ENCODE peak calls at places on chromosomes 1 and 21, in four cellular contexts. D, Q, A and O are unnamed samples.

GRCh38 chr21:16942703-16943102 is 570.1 kb upstream of the CXADR start:
- DNase-seq in Q (peak), A (peak), D (peak), O (peak)

GRCh38 chr1:179121159-179121938 is 39.5 kb downstream of the TOR3A start:
- DNase-seq in A (peak), D (no peak), Q (peak), O (no peak)

GRCh38 chr21:15009964-15010363 is 54.8 kb downstream of the NRIP1 start:
- DNase-seq in A (no peak), Q (peak), D (no peak), O (no peak)

GRCh38 chr1:5348732-5349465 is 643.3 kb downstream of the NPHP4 start:
- DNase-seq in D (no peak), Q (no peak), A (no peak), O (no peak)

GRCh38 chr21:17903029-17903806 is 84.1 kb upstream of the C21orf91 start:
- DNase-seq in Q (peak), D (no peak), A (peak), O (peak)

GRCh38 chr1:193070942-193071341 is 11.5 kb downstream of the RO60 start:
- DNase-seq in Q (no peak), D (peak), A (no peak), O (no peak)

GRCh38 chr1:3998086-3998485 is 98.0 kb upstream of the C1orf174 start:
- DNase-seq in A (no peak), Q (no peak), D (no peak), O (no peak)

GRCh38 chr1:46489638-46490602 is at the start of gene DMBX1:
- DNase-seq in D (peak), Q (no peak), A (peak), O (no peak)

GRCh38 chr1:119713039-119713537 is 1.4 kb downstream of the PHGDH start:
- DNase-seq in D (peak), Q (peak), A (no peak), O (no peak)

GRCh38 chr1:63087966-63088365 is 234.4 kb upstream of the FOXD3 start:
- DNase-seq in D (peak), Q (no peak), A (no peak), O (no peak)

GRCh38 chr1:50980505-50980904 is 10.5 kb downstream of the CDKN2C start:
- DNase-seq in Q (no peak), D (no peak), A (no peak), O (no peak)

GRCh38 chr1:63980706-63981407 is 207.0 kb downstream of the ROR1 start:
- DNase-seq in D (no peak), A (peak), Q (no peak), O (no peak)

GRCh38 chr1:201603613-201604232 is 64.8 kb downstream of the NAV1 start:
- DNase-seq in D (no peak), Q (peak), A (no peak), O (peak)

GRCh38 chr1:40090652-40091355 is 6.2 kb downstream of the PPT1 start:
- DNase-seq in Q (peak), A (no peak), D (no peak), O (peak)

GRCh38 chr1:30735124-30735523 is 11.7 kb upstream of the MATN1 start:
- DNase-seq in Q (no peak), A (no peak), D (no peak), O (no peak)

GRCh38 chr1:51916587-51917405 is 38.3 kb upstream of the NRDC start:
- DNase-seq in A (peak), Q (peak), D (no peak), O (no peak)

GRCh38 chr1:44010935-44011610 is 19.7 kb downstream of the CCDC24 start:
- DNase-seq in A (no peak), Q (no peak), D (no peak), O (no peak)

GRCh38 chr1:209456878-209457277 is 126.6 kb upstream of the CAMK1G start:
- DNase-seq in A (no peak), D (no peak), Q (no peak), O (no peak)

GRCh38 chr21:33236013-33236686 is 6.4 kb downstream of the IFNAR2 start:
- DNase-seq in D (no peak), Q (no peak), A (no peak), O (no peak)

GRCh38 chr1:951364-951763 is 7.7 kb downstream of the NOC2L start:
- DNase-seq in Q (peak), D (peak), A (no peak), O (no peak)
- TF ChIP-seq CTCF in Q (peak), D (peak), A (peak), O (peak)

GRCh38 chr1:94070746-94071318 is 50.1 kb downstream of the ABCA4 start:
- DNase-seq in D (no peak), Q (no peak), A (no peak), O (peak)

GRCh38 chr1:94068831-94069648 is 51.9 kb downstream of the ABCA4 start:
- DNase-seq in D (no peak), A (peak), Q (peak), O (peak)

GRCh38 chr1:94068096-94068830 is 52.7 kb downstream of the ABCA4 start:
- DNase-seq in D (no peak), A (peak), Q (peak), O (peak)

GRCh38 chr1:94071391-94071790 is 49.6 kb downstream of the ABCA4 start:
- DNase-seq in Q (no peak), D (no peak), A (no peak), O (no peak)

DNA sequence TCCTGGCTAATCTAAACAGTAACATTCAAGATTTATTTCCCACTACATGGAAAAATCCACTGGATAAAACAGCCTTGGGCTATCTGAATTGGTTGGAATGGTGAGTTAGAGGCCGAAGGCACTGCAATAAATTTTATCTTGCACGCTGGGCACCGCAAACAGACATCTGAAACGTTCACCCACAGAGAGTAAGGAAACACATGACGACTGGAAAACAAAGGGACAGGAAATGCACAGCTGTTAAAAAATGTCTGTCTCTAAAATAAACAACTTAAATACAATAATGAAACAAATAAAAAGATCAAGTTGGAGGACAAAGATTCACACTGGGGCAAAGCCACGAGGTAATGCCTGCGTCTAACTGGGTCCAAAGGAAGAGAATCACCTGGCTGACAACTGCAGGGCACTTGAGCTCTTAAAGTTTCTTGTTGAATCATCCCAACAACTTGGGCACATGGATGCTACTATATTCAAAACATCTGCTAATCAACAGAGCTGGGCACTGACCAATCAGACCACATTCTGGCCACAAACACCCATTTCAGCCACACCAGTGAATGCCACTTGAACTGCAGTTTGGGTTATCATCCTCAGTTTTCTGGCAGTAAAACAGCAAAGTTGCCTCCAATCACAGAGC is 51.2 kb downstream of the ABCA4 start:
- DNase-seq in D (no peak), Q (peak), A (peak), O (peak)
- H3K9ac ChIP-seq in D (no peak), Q (no peak), A (peak), O (peak)

GRCh38 chr1:205505076-205505729 is 734 bp downstream of the CDK18 start:
- DNase-seq in D (peak), Q (no peak), A (no peak), O (no peak)
- TF ChIP-seq CTCF in D (peak), Q (no peak), A (no peak), O (no peak)

GRCh38 chr1:111789666-111790316 is 34.1 kb downstream of the DDX20 start:
- DNase-seq in A (no peak), D (no peak), Q (no peak), O (no peak)
- H3K9ac ChIP-seq in A (no peak), D (no peak), Q (no peak), O (no peak)

DNA sequence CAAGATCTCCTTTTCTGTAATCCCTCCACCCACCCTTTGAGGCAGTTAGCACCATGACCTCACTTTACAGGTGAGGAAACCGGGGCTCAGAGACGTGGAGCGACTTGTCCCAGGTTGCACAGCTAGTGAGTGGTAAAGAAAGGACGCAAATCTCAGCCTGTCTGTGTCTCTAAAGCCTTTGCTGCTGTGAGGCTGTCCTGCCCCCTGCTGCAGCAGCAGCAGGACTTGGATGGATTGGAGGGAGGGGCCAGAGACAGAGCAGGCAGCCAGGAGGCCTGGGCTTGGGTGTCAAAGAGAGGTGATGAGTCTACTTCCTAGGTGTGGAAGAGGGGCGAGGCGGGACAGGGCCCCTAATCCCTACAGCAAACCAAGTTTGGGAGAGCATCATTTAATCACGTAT is 69.6 kb downstream of the PTPRU start:
- DNase-seq in D (no peak), A (no peak), Q (peak), O (no peak)
- TF ChIP-seq CTCF in D (no peak), A (no peak), Q (no peak), O (no peak)

DNA sequence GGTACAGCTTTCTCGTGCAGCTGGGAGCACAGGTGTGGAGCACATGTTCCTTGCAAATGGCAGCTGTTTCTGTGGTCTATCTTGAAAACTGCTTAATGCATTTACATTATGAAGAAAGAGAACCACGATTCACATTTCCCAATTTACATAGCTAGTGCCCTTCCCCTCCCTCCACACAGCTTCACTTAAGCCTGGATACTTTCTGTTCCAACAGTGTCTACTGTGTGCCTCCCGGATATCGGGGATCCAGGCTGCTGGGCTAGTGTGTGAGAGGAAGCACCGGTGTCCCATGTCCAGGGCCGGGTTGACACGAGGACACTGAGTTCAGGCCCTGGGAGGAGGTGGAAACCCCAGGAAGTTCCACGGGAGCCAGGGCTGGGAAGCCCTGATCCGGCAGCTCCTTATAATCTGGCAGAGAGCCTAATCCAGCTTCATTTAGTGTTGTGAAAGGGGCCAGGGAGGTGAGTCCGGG is 31.7 kb downstream of the TMCC2 start:
- DNase-seq in A (no peak), D (no peak), Q (peak), O (no peak)
- H3K9ac ChIP-seq in A (no peak), D (no peak), Q (no peak), O (no peak)

GRCh38 chr1:161777250-161777649 is 11.1 kb downstream of the ATF6 start:
- DNase-seq in A (no peak), Q (no peak), D (no peak), O (no peak)

GRCh38 chr1:161772397-161772796 is 6.3 kb downstream of the ATF6 start:
- DNase-seq in A (no peak), D (no peak), Q (no peak), O (peak)

GRCh38 chr1:161771166-161771565 is 5.0 kb downstream of the ATF6 start:
- DNase-seq in A (no peak), Q (no peak), D (no peak), O (no peak)

GRCh38 chr1:161771973-161772372 is 5.9 kb downstream of the ATF6 start:
- DNase-seq in Q (no peak), D (no peak), A (no peak), O (no peak)

DNA sequence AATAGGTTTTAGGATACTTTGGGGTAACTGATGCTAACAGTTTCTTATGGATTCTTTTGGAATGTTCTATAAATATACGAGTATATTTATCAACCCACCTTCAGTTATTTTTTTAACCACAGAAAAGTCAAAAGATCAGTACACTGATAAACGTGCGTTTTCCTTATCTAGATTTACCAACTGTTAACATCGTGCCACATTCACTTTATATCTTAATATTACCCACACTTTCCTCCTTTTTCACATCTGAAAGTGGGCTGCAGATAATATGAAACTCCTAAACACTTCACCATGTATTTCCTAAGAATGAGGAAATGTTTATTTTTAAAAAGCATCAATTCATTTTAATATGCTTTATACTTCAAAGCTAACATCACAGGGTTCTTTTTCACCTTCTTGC is 7.7 kb downstream of the ATF6 start:
- DNase-seq in A (no peak), D (no peak), Q (no peak), O (no peak)
- TF ChIP-seq CTCF in A (no peak), D (no peak), Q (no peak), O (no peak)

GRCh38 chr1:9293241-9293511 is 482 bp downstream of the SPSB1 start:
- DNase-seq in A (no peak), D (no peak), Q (no peak), O (no peak)

GRCh38 chr1:9294910-9295636 is 2.4 kb downstream of the SPSB1 start:
- DNase-seq in Q (peak), D (no peak), A (peak), O (peak)

GRCh38 chr1:9292361-9293240 is at the start of gene SPSB1:
- DNase-seq in A (peak), Q (peak), D (peak), O (peak)

GRCh38 chr1:9294440-9294773 is 1.7 kb downstream of the SPSB1 start:
- DNase-seq in D (no peak), Q (peak), A (peak), O (peak)

DNA sequence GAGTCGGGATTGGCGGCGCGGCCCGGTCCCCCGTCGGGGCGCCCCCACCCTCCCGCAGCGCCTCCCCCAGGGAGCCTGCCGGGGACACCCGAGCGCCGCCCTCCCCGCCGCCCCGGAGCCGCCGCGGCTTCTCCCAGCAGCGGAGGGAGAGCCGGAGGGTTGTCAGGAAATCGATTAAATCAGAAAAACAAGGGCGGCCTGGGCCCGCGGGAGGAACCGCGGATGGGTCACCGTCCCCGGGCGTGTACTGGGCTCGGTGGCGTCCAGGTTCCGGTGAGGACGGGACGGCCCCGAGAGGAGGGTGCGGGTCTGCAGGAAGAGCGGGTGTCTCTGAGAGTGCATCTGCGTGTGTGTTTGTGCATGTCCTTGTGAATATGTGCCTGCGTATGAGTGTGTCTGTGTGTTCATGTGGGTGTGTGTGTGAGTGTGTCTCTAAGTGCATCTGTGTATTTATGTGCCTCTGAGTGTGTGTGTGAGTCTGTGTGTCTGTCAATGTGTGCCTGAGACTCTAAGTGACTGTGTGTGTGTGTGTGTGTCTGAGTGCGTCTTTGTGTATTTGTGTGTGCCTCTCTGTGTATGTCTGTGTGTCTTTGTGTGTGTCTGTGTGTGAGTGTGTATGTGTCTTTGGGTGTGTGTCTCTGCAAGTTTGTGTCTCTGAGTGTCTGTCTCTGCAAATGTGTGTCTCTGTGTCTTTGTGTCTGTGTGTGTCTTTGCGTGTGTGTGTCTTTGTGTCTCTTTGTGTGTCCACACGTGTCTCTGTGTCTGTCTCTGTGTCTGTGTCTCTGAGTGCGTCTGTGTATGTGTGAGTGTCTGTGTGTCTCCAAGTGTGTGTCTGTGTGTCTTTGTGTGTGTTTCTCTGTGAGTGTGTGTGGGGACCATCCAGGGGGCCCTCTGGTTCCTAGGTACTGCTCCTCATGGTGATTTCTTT is 1.1 kb downstream of the SPSB1 start:
- DNase-seq in Q (peak), D (no peak), A (peak), O (no peak)
- H3K9ac ChIP-seq in Q (peak), D (peak), A (peak), O (peak)

DNA sequence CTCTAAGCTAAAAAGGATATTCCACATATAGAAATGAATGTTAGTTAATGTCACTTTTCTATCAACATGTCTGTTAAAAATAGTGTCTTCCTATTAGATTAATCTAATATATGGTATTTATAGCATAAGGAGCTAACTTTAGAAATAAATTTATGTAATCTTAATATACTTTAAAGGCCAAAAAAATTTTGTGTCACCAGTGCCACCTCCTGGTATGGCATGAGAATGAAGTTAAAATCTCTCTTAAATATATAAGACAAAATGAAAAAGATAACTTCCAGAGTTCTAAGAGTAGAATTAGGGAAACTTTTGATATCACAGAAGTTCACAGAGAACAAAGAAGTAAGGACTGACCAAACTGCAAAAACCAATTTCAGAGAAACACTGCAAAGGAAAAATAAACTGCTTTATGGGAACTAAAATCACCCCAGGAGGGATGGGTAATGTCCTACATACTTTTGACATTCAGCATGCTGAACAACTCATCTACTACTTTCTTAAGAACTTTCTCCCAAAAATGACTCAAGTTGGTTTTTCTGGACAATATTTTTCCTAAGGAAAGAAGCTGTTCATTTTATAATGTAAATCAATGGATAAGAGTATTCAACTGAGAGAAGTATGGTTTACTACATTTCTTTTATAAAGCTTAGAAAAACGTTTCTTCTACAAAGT is 82.8 kb downstream of the TRIM33 start:
- DNase-seq in D (no peak), A (peak), Q (peak), O (peak)
- TF ChIP-seq CTCF in D (peak), A (peak), Q (peak), O (no peak)